ENCODE peak calls at places on chromosome 3, in seven cellular contexts. E is stimulated activated CD4-positive, alpha-beta T cell treated with anti-CD3 and anti-CD28 coated beads, TNF-alpha, amount 100 ng/mL, for 24 hours; B is epithelial cell of esophagus; X is mucosa of descending colon; O is stimulated activated naive CD4-positive, alpha-beta T cell; U is foreskin melanocyte; F is activated CD8-positive, alpha-beta memory T cell treated with anti-CD3 and anti-CD28 coated beads for 24 hours. A is an unnamed sample.

GRCh38 chr3:18556503-18556902 is 131.4 kb upstream of the SATB1 start:
- DNase-seq in U (no peak), O (no peak), X (peak), E (peak), B (peak), F (peak), A (peak)

GRCh38 chr3:71217640-71218222 is 365.8 kb downstream of the FOXP1 start:
- DNase-seq in F (no peak), E (no peak), O (no peak), X (no peak), U (no peak), B (no peak), A (no peak)

GRCh38 chr3:11323827-11324226 is 51.6 kb downstream of the ATG7 start:
- DNase-seq in E (no peak), U (no peak), X (no peak), O (no peak), B (no peak), F (no peak), A (no peak)

GRCh38 chr3:157844770-157845522 is 261.3 kb downstream of the SHOX2 start:
- DNase-seq in X (no peak), F (no peak), E (no peak), B (peak), U (no peak), O (no peak), A (no peak)

GRCh38 chr3:120244834-120245225 is 40.2 kb downstream of the GPR156 start:
- DNase-seq in U (no peak), F (no peak), X (no peak), B (no peak), E (no peak), O (no peak), A (no peak)

GRCh38 chr3:39275052-39275451 is 4.8 kb downstream of the CX3CR1 start:
- DNase-seq in E (no peak), O (no peak), X (no peak), B (peak), F (no peak), U (no peak), A (no peak)

GRCh38 chr3:35254917-35255316 is 384.4 kb upstream of the ARPP21 start:
- DNase-seq in O (no peak), X (no peak), F (no peak), U (no peak), E (no peak), B (no peak), A (no peak)

GRCh38 chr3:51953445-51953844 is 1.7 kb upstream of the GPR62 start:
- DNase-seq in F (no peak), E (no peak), U (no peak), B (peak), O (no peak), X (no peak), A (no peak)

GRCh38 chr3:117252208-117252607 is 542.6 kb downstream of the TUSC7 start:
- DNase-seq in U (no peak), B (peak), X (no peak), F (no peak), E (no peak), O (no peak), A (no peak)